ENCODE peak calls at places on chromosomes 5 and 9, in six cellular contexts. One of them, this sample, is unnamed.

GRCh38 chr9:130467371-130467770 is 22.6 kb downstream of the ASS1 start:
- DNase-seq in COR-L47: peak; percentile 34
- DNase-seq in activated CD4-positive, alpha-beta T cell treated with anti-CD3 and anti-CD28 coated beads for 48 hours: no peak
- DNase-seq in stimulated activated CD4-positive, alpha-beta T cell treated with anti-CD3 and anti-CD28 coated beads, Interleukin-4, amount 100 ng/mL, for 48 hours: no peak
- DNase-seq in pulmonary artery endothelial cell: no peak
- DNase-seq in tibial nerve: no peak
- DNase-seq in this sample: no peak

GRCh38 chr5:107671742-107672211 is 1.0 kb upstream of the EFNA5 start:
- DNase-seq in pulmonary artery endothelial cell: no peak
- DNase-seq in stimulated activated CD4-positive, alpha-beta T cell treated with anti-CD3 and anti-CD28 coated beads, Interleukin-4, amount 100 ng/mL, for 48 hours: no peak
- DNase-seq in tibial nerve: no peak
- DNase-seq in COR-L47: no peak
- DNase-seq in activated CD4-positive, alpha-beta T cell treated with anti-CD3 and anti-CD28 coated beads for 48 hours: no peak
- DNase-seq in this sample: peak; percentile 76

GRCh38 chr9:125472926-125473701 is 211.5 kb downstream of the GAPVD1 start:
- DNase-seq in stimulated activated CD4-positive, alpha-beta T cell treated with anti-CD3 and anti-CD28 coated beads, Interleukin-4, amount 100 ng/mL, for 48 hours: no peak
- DNase-seq in tibial nerve: no peak
- DNase-seq in activated CD4-positive, alpha-beta T cell treated with anti-CD3 and anti-CD28 coated beads for 48 hours: no peak
- DNase-seq in COR-L47: no peak
- DNase-seq in pulmonary artery endothelial cell: peak; percentile 11
- DNase-seq in this sample: peak; percentile 59

GRCh38 chr5:176621661-176622079 is 8.7 kb downstream of the SNCB start:
- DNase-seq in activated CD4-positive, alpha-beta T cell treated with anti-CD3 and anti-CD28 coated beads for 48 hours: no peak
- DNase-seq in tibial nerve: no peak
- DNase-seq in COR-L47: no peak
- DNase-seq in stimulated activated CD4-positive, alpha-beta T cell treated with anti-CD3 and anti-CD28 coated beads, Interleukin-4, amount 100 ng/mL, for 48 hours: no peak
- DNase-seq in pulmonary artery endothelial cell: no peak
- DNase-seq in this sample: no peak

GRCh38 chr5:139638090-139638735 is 9.9 kb upstream of the CXXC5 start:
- DNase-seq in pulmonary artery endothelial cell: no peak
- DNase-seq in tibial nerve: no peak
- DNase-seq in activated CD4-positive, alpha-beta T cell treated with anti-CD3 and anti-CD28 coated beads for 48 hours: peak; percentile 9
- DNase-seq in stimulated activated CD4-positive, alpha-beta T cell treated with anti-CD3 and anti-CD28 coated beads, Interleukin-4, amount 100 ng/mL, for 48 hours: no peak
- DNase-seq in COR-L47: peak; percentile 49
- DNase-seq in this sample: peak; percentile 73

GRCh38 chr9:136430591-136431234 is 8.9 kb downstream of the INPP5E start:
- DNase-seq in activated CD4-positive, alpha-beta T cell treated with anti-CD3 and anti-CD28 coated beads for 48 hours: no peak
- DNase-seq in pulmonary artery endothelial cell: no peak
- DNase-seq in tibial nerve: no peak
- DNase-seq in stimulated activated CD4-positive, alpha-beta T cell treated with anti-CD3 and anti-CD28 coated beads, Interleukin-4, amount 100 ng/mL, for 48 hours: no peak
- DNase-seq in COR-L47: no peak
- DNase-seq in this sample: no peak

GRCh38 chr5:140311011-140311467 is 8.1 kb upstream of the PFDN1 start:
- DNase-seq in stimulated activated CD4-positive, alpha-beta T cell treated with anti-CD3 and anti-CD28 coated beads, Interleukin-4, amount 100 ng/mL, for 48 hours: no peak
- DNase-seq in tibial nerve: no peak
- DNase-seq in COR-L47: no peak
- DNase-seq in activated CD4-positive, alpha-beta T cell treated with anti-CD3 and anti-CD28 coated beads for 48 hours: no peak
- DNase-seq in pulmonary artery endothelial cell: peak; percentile 89
- DNase-seq in this sample: peak; percentile 92

GRCh38 chr9:117400131-117400530 is 14.7 kb downstream of the ASTN2 start:
- DNase-seq in COR-L47: peak; percentile 82
- DNase-seq in activated CD4-positive, alpha-beta T cell treated with anti-CD3 and anti-CD28 coated beads for 48 hours: no peak
- DNase-seq in stimulated activated CD4-positive, alpha-beta T cell treated with anti-CD3 and anti-CD28 coated beads, Interleukin-4, amount 100 ng/mL, for 48 hours: no peak
- DNase-seq in pulmonary artery endothelial cell: no peak
- DNase-seq in tibial nerve: no peak
- DNase-seq in this sample: no peak

GRCh38 chr5:120293796-120294195 is 170.3 kb upstream of the PRR16 start:
- DNase-seq in activated CD4-positive, alpha-beta T cell treated with anti-CD3 and anti-CD28 coated beads for 48 hours: no peak
- DNase-seq in tibial nerve: no peak
- DNase-seq in COR-L47: no peak
- DNase-seq in stimulated activated CD4-positive, alpha-beta T cell treated with anti-CD3 and anti-CD28 coated beads, Interleukin-4, amount 100 ng/mL, for 48 hours: no peak
- DNase-seq in pulmonary artery endothelial cell: no peak
- DNase-seq in this sample: peak; percentile 72

GRCh38 chr9:10265102-10265708 is 347.6 kb downstream of the PTPRD start:
- DNase-seq in COR-L47: no peak
- DNase-seq in pulmonary artery endothelial cell: peak; percentile 1
- DNase-seq in stimulated activated CD4-positive, alpha-beta T cell treated with anti-CD3 and anti-CD28 coated beads, Interleukin-4, amount 100 ng/mL, for 48 hours: no peak
- DNase-seq in tibial nerve: no peak
- DNase-seq in activated CD4-positive, alpha-beta T cell treated with anti-CD3 and anti-CD28 coated beads for 48 hours: no peak
- DNase-seq in this sample: peak; percentile 95

GRCh38 chr5:38466444-38467189 is 89.8 kb downstream of the LIFR start:
- DNase-seq in tibial nerve: peak; percentile 73
- DNase-seq in COR-L47: no peak
- DNase-seq in pulmonary artery endothelial cell: peak; percentile 57
- DNase-seq in activated CD4-positive, alpha-beta T cell treated with anti-CD3 and anti-CD28 coated beads for 48 hours: no peak
- DNase-seq in stimulated activated CD4-positive, alpha-beta T cell treated with anti-CD3 and anti-CD28 coated beads, Interleukin-4, amount 100 ng/mL, for 48 hours: no peak
- DNase-seq in this sample: peak; percentile 65

GRCh38 chr5:68476854-68477253 is 261.3 kb downstream of the PIK3R1 start:
- DNase-seq in pulmonary artery endothelial cell: no peak
- DNase-seq in activated CD4-positive, alpha-beta T cell treated with anti-CD3 and anti-CD28 coated beads for 48 hours: no peak
- DNase-seq in COR-L47: no peak
- DNase-seq in stimulated activated CD4-positive, alpha-beta T cell treated with anti-CD3 and anti-CD28 coated beads, Interleukin-4, amount 100 ng/mL, for 48 hours: no peak
- DNase-seq in tibial nerve: no peak
- DNase-seq in this sample: no peak

GRCh38 chr5:10762776-10763500 is 1.9 kb upstream of the DAP start:
- DNase-seq in tibial nerve: no peak
- DNase-seq in pulmonary artery endothelial cell: no peak
- DNase-seq in COR-L47: no peak
- DNase-seq in activated CD4-positive, alpha-beta T cell treated with anti-CD3 and anti-CD28 coated beads for 48 hours: no peak
- DNase-seq in stimulated activated CD4-positive, alpha-beta T cell treated with anti-CD3 and anti-CD28 coated beads, Interleukin-4, amount 100 ng/mL, for 48 hours: no peak
- DNase-seq in this sample: no peak

GRCh38 chr9:104863180-104863883 is 64.6 kb downstream of the ABCA1 start:
- DNase-seq in tibial nerve: peak; percentile 59
- DNase-seq in activated CD4-positive, alpha-beta T cell treated with anti-CD3 and anti-CD28 coated beads for 48 hours: peak; percentile 61
- DNase-seq in stimulated activated CD4-positive, alpha-beta T cell treated with anti-CD3 and anti-CD28 coated beads, Interleukin-4, amount 100 ng/mL, for 48 hours: peak; percentile 21
- DNase-seq in pulmonary artery endothelial cell: peak; percentile 39
- DNase-seq in COR-L47: peak; percentile 81
- DNase-seq in this sample: peak; percentile 83

GRCh38 chr9:121222524-121223171 is 21.0 kb upstream of the RAB14 start:
- DNase-seq in pulmonary artery endothelial cell: peak; percentile 19
- DNase-seq in tibial nerve: no peak
- DNase-seq in activated CD4-positive, alpha-beta T cell treated with anti-CD3 and anti-CD28 coated beads for 48 hours: no peak
- DNase-seq in COR-L47: peak; percentile 32
- DNase-seq in stimulated activated CD4-positive, alpha-beta T cell treated with anti-CD3 and anti-CD28 coated beads, Interleukin-4, amount 100 ng/mL, for 48 hours: no peak
- DNase-seq in this sample: peak; percentile 52

GRCh38 chr5:43008369-43009158 is 31.6 kb downstream of the ANXA2R start:
- DNase-seq in tibial nerve: peak; percentile 87
- DNase-seq in stimulated activated CD4-positive, alpha-beta T cell treated with anti-CD3 and anti-CD28 coated beads, Interleukin-4, amount 100 ng/mL, for 48 hours: peak; percentile 86
- DNase-seq in COR-L47: peak; percentile 95
- DNase-seq in activated CD4-positive, alpha-beta T cell treated with anti-CD3 and anti-CD28 coated beads for 48 hours: peak; percentile 95
- DNase-seq in pulmonary artery endothelial cell: peak; percentile 85
- DNase-seq in this sample: peak; percentile 91

GRCh38 chr5:111259636-111260035 is 35.5 kb downstream of the CAMK4 start:
- DNase-seq in COR-L47: no peak
- DNase-seq in activated CD4-positive, alpha-beta T cell treated with anti-CD3 and anti-CD28 coated beads for 48 hours: no peak
- DNase-seq in stimulated activated CD4-positive, alpha-beta T cell treated with anti-CD3 and anti-CD28 coated beads, Interleukin-4, amount 100 ng/mL, for 48 hours: no peak
- DNase-seq in tibial nerve: no peak
- DNase-seq in pulmonary artery endothelial cell: no peak
- DNase-seq in this sample: no peak

GRCh38 chr5:131206772-131207171 is 36.0 kb downstream of the LYRM7 start:
- DNase-seq in tibial nerve: no peak
- DNase-seq in COR-L47: no peak
- DNase-seq in pulmonary artery endothelial cell: no peak
- DNase-seq in activated CD4-positive, alpha-beta T cell treated with anti-CD3 and anti-CD28 coated beads for 48 hours: no peak
- DNase-seq in stimulated activated CD4-positive, alpha-beta T cell treated with anti-CD3 and anti-CD28 coated beads, Interleukin-4, amount 100 ng/mL, for 48 hours: no peak
- DNase-seq in this sample: no peak

GRCh38 chr9:100394032-100394695 is 32.8 kb upstream of the MSANTD3 start:
- DNase-seq in tibial nerve: no peak
- DNase-seq in activated CD4-positive, alpha-beta T cell treated with anti-CD3 and anti-CD28 coated beads for 48 hours: no peak
- DNase-seq in pulmonary artery endothelial cell: no peak
- DNase-seq in stimulated activated CD4-positive, alpha-beta T cell treated with anti-CD3 and anti-CD28 coated beads, Interleukin-4, amount 100 ng/mL, for 48 hours: no peak
- DNase-seq in COR-L47: no peak
- DNase-seq in this sample: no peak

GRCh38 chr5:94199566-94199965 is 418.8 kb downstream of the KIAA0825 start:
- DNase-seq in COR-L47: no peak
- DNase-seq in activated CD4-positive, alpha-beta T cell treated with anti-CD3 and anti-CD28 coated beads for 48 hours: no peak
- DNase-seq in pulmonary artery endothelial cell: no peak
- DNase-seq in tibial nerve: no peak
- DNase-seq in stimulated activated CD4-positive, alpha-beta T cell treated with anti-CD3 and anti-CD28 coated beads, Interleukin-4, amount 100 ng/mL, for 48 hours: no peak
- DNase-seq in this sample: no peak

GRCh38 chr9:137544176-137544755 is 5.9 kb downstream of the PNPLA7 start:
- DNase-seq in tibial nerve: no peak
- DNase-seq in stimulated activated CD4-positive, alpha-beta T cell treated with anti-CD3 and anti-CD28 coated beads, Interleukin-4, amount 100 ng/mL, for 48 hours: no peak
- DNase-seq in activated CD4-positive, alpha-beta T cell treated with anti-CD3 and anti-CD28 coated beads for 48 hours: no peak
- DNase-seq in COR-L47: no peak
- DNase-seq in pulmonary artery endothelial cell: no peak
- DNase-seq in this sample: no peak